ENCODE peak calls at places on chromosome 3, in eight cellular contexts. O, K, I, R, J, Q, P and V are unnamed samples.

GRCh38 chr3:123750659-123751420 is 133.3 kb downstream of the MYLK start:
- DNase-seq in O (no peak), K (no peak), I (no peak), R (no peak), J (no peak), Q (no peak), P (peak; percentile 94), V (peak; percentile 88)

GRCh38 chr3:176514297-176514696 is 683.0 kb downstream of the TBL1XR1 start:
- DNase-seq in O (peak; percentile 8), K (peak; percentile 19), I (no peak), R (peak; percentile 61), J (no peak), Q (peak; percentile 74), P (peak; percentile 49), V (peak; percentile 69)

GRCh38 chr3:128433630-128434185 is 33.0 kb downstream of the DNAJB8 start:
- DNase-seq in O (no peak), K (no peak), I (no peak), R (no peak), J (no peak), Q (no peak), P (no peak), V (no peak)

GRCh38 chr3:108538083-108538482 is 27.7 kb upstream of the MYH15 start:
- DNase-seq in O (no peak), K (no peak), I (no peak), R (no peak), J (no peak), Q (no peak), P (no peak), V (no peak)

GRCh38 chr3:42129014-42129953 is 38.1 kb downstream of the TRAK1 start:
- DNase-seq in O (peak; percentile 45), K (no peak), I (no peak), R (no peak), J (no peak), Q (no peak), P (no peak), V (peak; percentile 47)

GRCh38 chr3:165837801-165838200 is 578 bp upstream of the BCHE start:
- DNase-seq in O (no peak), K (no peak), I (no peak), R (no peak), J (no peak), Q (no peak), P (no peak), V (no peak)

GRCh38 chr3:126365351-126366274 is 8.4 kb upstream of the KLF15 start:
- DNase-seq in O (no peak), K (no peak), I (no peak), R (no peak), J (peak; percentile 58), Q (no peak), P (no peak), V (no peak)

GRCh38 chr3:157906627-157907026 is 199.6 kb downstream of the SHOX2 start:
- DNase-seq in O (no peak), K (no peak), I (no peak), R (no peak), J (no peak), Q (no peak), P (peak; percentile 62), V (no peak)

GRCh38 chr3:31606453-31606852 is 73.7 kb downstream of the STT3B start:
- DNase-seq in O (no peak), K (no peak), I (no peak), R (no peak), J (no peak), Q (peak; percentile 2), P (no peak), V (no peak)

GRCh38 chr3:43203022-43203421 is 83.3 kb upstream of the SNRK start:
- DNase-seq in O (no peak), K (no peak), I (no peak), R (peak; percentile 80), J (no peak), Q (no peak), P (no peak), V (no peak)

GRCh38 chr3:73324203-73325155 is 263.0 kb downstream of the EBLN2 start:
- DNase-seq in O (no peak), K (no peak), I (no peak), R (peak; percentile 60), J (no peak), Q (no peak), P (no peak), V (peak; percentile 3)

GRCh38 chr3:177109688-177110087 is 87.6 kb downstream of the TBL1XR1 start:
- DNase-seq in O (no peak), K (no peak), I (no peak), R (no peak), J (no peak), Q (peak; percentile 9), P (no peak), V (no peak)